ENCODE peak calls at places on chromosomes 2 and 18, in six cellular contexts. One of them, this sample, is unnamed.

GRCh38 chr2:6073260-6074141 is 381.3 kb downstream of the SOX11 start:
- DNase-seq in HCEC 1CT: no peak
- DNase-seq in activated CD4-positive, CD25-positive, alpha-beta regulatory T cell: no peak
- DNase-seq in D341Med: no peak
- DNase-seq in AG04450: peak
- DNase-seq in iris pigment epithelial cell: peak
- DNase-seq in this sample: peak

GRCh38 chr2:63662028-63662804 is 73.5 kb downstream of the MDH1 start:
- DNase-seq in HCEC 1CT: peak
- DNase-seq in activated CD4-positive, CD25-positive, alpha-beta regulatory T cell: no peak
- DNase-seq in D341Med: no peak
- DNase-seq in AG04450: no peak
- DNase-seq in iris pigment epithelial cell: peak
- DNase-seq in this sample: no peak

GRCh38 chr2:29223851-29224692 is 108.9 kb downstream of the CLIP4 start:
- DNase-seq in HCEC 1CT: peak
- DNase-seq in activated CD4-positive, CD25-positive, alpha-beta regulatory T cell: no peak
- DNase-seq in D341Med: no peak
- DNase-seq in AG04450: peak
- DNase-seq in iris pigment epithelial cell: peak
- DNase-seq in this sample: no peak

GRCh38 chr2:119431976-119432881 is 575 bp downstream of the TMEM37 start:
- DNase-seq in HCEC 1CT: no peak
- DNase-seq in activated CD4-positive, CD25-positive, alpha-beta regulatory T cell: no peak
- DNase-seq in D341Med: peak
- DNase-seq in AG04450: no peak
- DNase-seq in iris pigment epithelial cell: peak
- DNase-seq in this sample: no peak

GRCh38 chr2:9358846-9359245 is 64.5 kb downstream of the ITGB1BP1 start:
- DNase-seq in HCEC 1CT: no peak
- DNase-seq in activated CD4-positive, CD25-positive, alpha-beta regulatory T cell: no peak
- DNase-seq in D341Med: no peak
- DNase-seq in AG04450: no peak
- DNase-seq in iris pigment epithelial cell: no peak
- DNase-seq in this sample: no peak

GRCh38 chr2:123453046-123453445 is 572.0 kb upstream of the CNTNAP5 start:
- DNase-seq in HCEC 1CT: no peak
- DNase-seq in activated CD4-positive, CD25-positive, alpha-beta regulatory T cell: no peak
- DNase-seq in D341Med: no peak
- DNase-seq in AG04450: no peak
- DNase-seq in iris pigment epithelial cell: no peak
- DNase-seq in this sample: no peak

GRCh38 chr2:128369626-128370467 is 51.2 kb upstream of the HS6ST1 start:
- DNase-seq in HCEC 1CT: no peak
- DNase-seq in activated CD4-positive, CD25-positive, alpha-beta regulatory T cell: no peak
- DNase-seq in D341Med: no peak
- DNase-seq in AG04450: no peak
- DNase-seq in iris pigment epithelial cell: no peak
- DNase-seq in this sample: peak

GRCh38 chr2:200486529-200486928 is 23.3 kb downstream of the KCTD18 start:
- DNase-seq in HCEC 1CT: no peak
- DNase-seq in activated CD4-positive, CD25-positive, alpha-beta regulatory T cell: no peak
- DNase-seq in D341Med: no peak
- DNase-seq in AG04450: no peak
- DNase-seq in iris pigment epithelial cell: peak
- DNase-seq in this sample: no peak

GRCh38 chr2:88307817-88308216 is 137.7 kb downstream of the THNSL2 start:
- DNase-seq in HCEC 1CT: no peak
- DNase-seq in activated CD4-positive, CD25-positive, alpha-beta regulatory T cell: no peak
- DNase-seq in D341Med: peak
- DNase-seq in AG04450: no peak
- DNase-seq in iris pigment epithelial cell: peak
- DNase-seq in this sample: peak

GRCh38 chr18:2536493-2536892 is 34.8 kb downstream of the METTL4 start:
- DNase-seq in HCEC 1CT: peak
- DNase-seq in activated CD4-positive, CD25-positive, alpha-beta regulatory T cell: no peak
- DNase-seq in D341Med: no peak
- DNase-seq in AG04450: no peak
- DNase-seq in iris pigment epithelial cell: peak
- DNase-seq in this sample: no peak

GRCh38 chr2:74037379-74037860 is 52.7 kb downstream of the TET3 start:
- DNase-seq in HCEC 1CT: peak
- DNase-seq in activated CD4-positive, CD25-positive, alpha-beta regulatory T cell: no peak
- DNase-seq in D341Med: peak
- DNase-seq in AG04450: peak
- DNase-seq in iris pigment epithelial cell: peak
- DNase-seq in this sample: no peak

GRCh38 chr2:102187191-102188150 is 648 bp downstream of the IL1RL2 start:
- DNase-seq in HCEC 1CT: peak
- DNase-seq in activated CD4-positive, CD25-positive, alpha-beta regulatory T cell: peak
- DNase-seq in D341Med: peak
- DNase-seq in AG04450: no peak
- DNase-seq in iris pigment epithelial cell: peak
- DNase-seq in this sample: peak

GRCh38 chr2:241760301-241760771 is 16.3 kb upstream of the GAL3ST2 start:
- DNase-seq in HCEC 1CT: no peak
- DNase-seq in activated CD4-positive, CD25-positive, alpha-beta regulatory T cell: no peak
- DNase-seq in D341Med: peak
- DNase-seq in AG04450: no peak
- DNase-seq in iris pigment epithelial cell: no peak
- DNase-seq in this sample: peak

GRCh38 chr2:237967463-237967871 is 653 bp downstream of the UBE2F start:
- DNase-seq in HCEC 1CT: no peak
- DNase-seq in activated CD4-positive, CD25-positive, alpha-beta regulatory T cell: no peak
- DNase-seq in D341Med: no peak
- DNase-seq in AG04450: no peak
- DNase-seq in iris pigment epithelial cell: peak
- DNase-seq in this sample: peak

GRCh38 chr2:173159794-173160463 is 84.3 kb downstream of the MAP3K20 start:
- DNase-seq in HCEC 1CT: peak
- DNase-seq in activated CD4-positive, CD25-positive, alpha-beta regulatory T cell: no peak
- DNase-seq in D341Med: no peak
- DNase-seq in AG04450: peak
- DNase-seq in iris pigment epithelial cell: peak
- DNase-seq in this sample: peak

GRCh38 chr2:22784586-22784985 is 600.4 kb upstream of the KLHL29 start:
- DNase-seq in HCEC 1CT: no peak
- DNase-seq in activated CD4-positive, CD25-positive, alpha-beta regulatory T cell: no peak
- DNase-seq in D341Med: no peak
- DNase-seq in AG04450: no peak
- DNase-seq in iris pigment epithelial cell: no peak
- DNase-seq in this sample: no peak

GRCh38 chr2:35741556-35741955 is 614.0 kb upstream of the CRIM1 start:
- DNase-seq in HCEC 1CT: peak
- DNase-seq in activated CD4-positive, CD25-positive, alpha-beta regulatory T cell: no peak
- DNase-seq in D341Med: no peak
- DNase-seq in AG04450: no peak
- DNase-seq in iris pigment epithelial cell: peak
- DNase-seq in this sample: no peak

GRCh38 chr2:211435331-211435730 is 878.9 kb downstream of the CPS1 start:
- DNase-seq in HCEC 1CT: no peak
- DNase-seq in activated CD4-positive, CD25-positive, alpha-beta regulatory T cell: no peak
- DNase-seq in D341Med: no peak
- DNase-seq in AG04450: no peak
- DNase-seq in iris pigment epithelial cell: no peak
- DNase-seq in this sample: peak

GRCh38 chr2:240396623-240397541 is 38.6 kb upstream of the GPC1 start:
- DNase-seq in HCEC 1CT: no peak
- DNase-seq in activated CD4-positive, CD25-positive, alpha-beta regulatory T cell: no peak
- DNase-seq in D341Med: peak
- DNase-seq in AG04450: no peak
- DNase-seq in iris pigment epithelial cell: no peak
- DNase-seq in this sample: peak

GRCh38 chr2:127649100-127649611 is 3.2 kb downstream of the GPR17 start:
- DNase-seq in HCEC 1CT: no peak
- DNase-seq in activated CD4-positive, CD25-positive, alpha-beta regulatory T cell: no peak
- DNase-seq in D341Med: no peak
- DNase-seq in AG04450: no peak
- DNase-seq in iris pigment epithelial cell: no peak
- DNase-seq in this sample: no peak

GRCh38 chr18:31093294-31093693 is 8.9 kb downstream of the DSC2 start:
- DNase-seq in HCEC 1CT: no peak
- DNase-seq in activated CD4-positive, CD25-positive, alpha-beta regulatory T cell: no peak
- DNase-seq in D341Med: no peak
- DNase-seq in AG04450: no peak
- DNase-seq in iris pigment epithelial cell: no peak
- DNase-seq in this sample: no peak

GRCh38 chr18:46676162-46676830 is 19.3 kb upstream of the LOXHD1 start:
- DNase-seq in HCEC 1CT: no peak
- DNase-seq in activated CD4-positive, CD25-positive, alpha-beta regulatory T cell: no peak
- DNase-seq in D341Med: no peak
- DNase-seq in AG04450: no peak
- DNase-seq in iris pigment epithelial cell: peak
- DNase-seq in this sample: no peak

GRCh38 chr2:134411279-134411827 is 157.5 kb downstream of the MGAT5 start:
- DNase-seq in HCEC 1CT: no peak
- DNase-seq in activated CD4-positive, CD25-positive, alpha-beta regulatory T cell: no peak
- DNase-seq in D341Med: no peak
- DNase-seq in AG04450: no peak
- DNase-seq in iris pigment epithelial cell: no peak
- DNase-seq in this sample: no peak

GRCh38 chr2:192749606-192750200 is 555.0 kb upstream of the TMEFF2 start:
- DNase-seq in HCEC 1CT: peak
- DNase-seq in activated CD4-positive, CD25-positive, alpha-beta regulatory T cell: no peak
- DNase-seq in D341Med: peak
- DNase-seq in AG04450: no peak
- DNase-seq in iris pigment epithelial cell: no peak
- DNase-seq in this sample: peak

GRCh38 chr2:182716665-182716990 is 571 bp downstream of the DNAJC10 start:
- DNase-seq in HCEC 1CT: no peak
- DNase-seq in activated CD4-positive, CD25-positive, alpha-beta regulatory T cell: no peak
- DNase-seq in D341Med: no peak
- DNase-seq in AG04450: no peak
- DNase-seq in iris pigment epithelial cell: no peak
- DNase-seq in this sample: no peak

GRCh38 chr2:97889156-97889555 is 106.6 kb downstream of the TMEM131 start:
- DNase-seq in HCEC 1CT: no peak
- DNase-seq in activated CD4-positive, CD25-positive, alpha-beta regulatory T cell: no peak
- DNase-seq in D341Med: no peak
- DNase-seq in AG04450: no peak
- DNase-seq in iris pigment epithelial cell: no peak
- DNase-seq in this sample: no peak

GRCh38 chr2:222731183-222731582 is 59.7 kb downstream of the MOGAT1 start:
- DNase-seq in HCEC 1CT: no peak
- DNase-seq in activated CD4-positive, CD25-positive, alpha-beta regulatory T cell: no peak
- DNase-seq in D341Med: no peak
- DNase-seq in AG04450: no peak
- DNase-seq in iris pigment epithelial cell: peak
- DNase-seq in this sample: no peak

GRCh38 chr18:33157893-33158292 is 282.6 kb downstream of the CCDC178 start:
- DNase-seq in HCEC 1CT: no peak
- DNase-seq in activated CD4-positive, CD25-positive, alpha-beta regulatory T cell: no peak
- DNase-seq in D341Med: no peak
- DNase-seq in AG04450: no peak
- DNase-seq in iris pigment epithelial cell: no peak
- DNase-seq in this sample: no peak